ENCODE peak calls at places on chromosomes 7 and 10, in ten cellular contexts. V is stomach, H is fibroblast of lung, A is IMR-90, N is heart left ventricle, R is upper lobe of right lung, Q is H1, S is fibroblast of pulmonary artery, W is nephron progenitor cell, J is esophagus squamous epithelium. X is an unnamed sample.

GRCh38 chr10:83218205-83218604 is 921.1 kb upstream of the GHITM start:
- DNase-seq in V (no peak), H (no peak), A (no peak), N (no peak), R (no peak), Q (no peak), S (no peak), W (peak; percentile 7), J (no peak), X (no peak)

GRCh38 chr7:157493017-157493416 is 156.2 kb downstream of the DNAJB6 start:
- DNase-seq in V (peak; percentile 13), H (no peak), A (no peak), N (no peak), R (peak; percentile 18), Q (no peak), S (no peak), W (no peak), J (no peak), X (no peak)

GRCh38 chr10:11547111-11547625 is 64.3 kb downstream of the USP6NL start:
- DNase-seq in V (no peak), H (peak; percentile 23), A (no peak), N (no peak), R (no peak), Q (no peak), S (peak; percentile 12), W (no peak), J (no peak), X (no peak)

GRCh38 chr7:138435231-138435919 is 24.7 kb upstream of the TRIM24 start:
- DNase-seq in V (no peak), H (no peak), A (no peak), N (no peak), R (no peak), Q (no peak), S (no peak), W (no peak), J (no peak), X (no peak)

GRCh38 chr7:36747251-36747968 is 23.1 kb upstream of the AOAH start:
- DNase-seq in V (no peak), H (peak; percentile 59), A (peak; percentile 4), N (no peak), R (no peak), Q (no peak), S (peak; percentile 70), W (no peak), J (no peak), X (no peak)

GRCh38 chr7:108425876-108426275 is 30.4 kb downstream of the NRCAM start:
- DNase-seq in V (no peak), H (no peak), A (no peak), N (no peak), R (no peak), Q (no peak), S (no peak), W (no peak), J (no peak), X (no peak)

GRCh38 chr10:125263551-125263950 is 103.2 kb upstream of the CTBP2 start:
- DNase-seq in V (no peak), H (no peak), A (peak; percentile 45), N (no peak), R (no peak), Q (no peak), S (no peak), W (no peak), J (no peak), X (no peak)

GRCh38 chr7:5491251-5492044 is 67.8 kb upstream of the TNRC18 start:
- DNase-seq in V (peak; percentile 55), H (peak; percentile 63), A (no peak), N (no peak), R (peak; percentile 76), Q (no peak), S (peak; percentile 12), W (no peak), J (no peak), X (no peak)

GRCh38 chr7:123557016-123557630 is 495 bp downstream of the NDUFA5 start:
- DNase-seq in V (no peak), H (peak; percentile 35), A (peak; percentile 10), N (no peak), R (no peak), Q (no peak), S (no peak), W (no peak), J (no peak), X (no peak)

GRCh38 chr7:14748461-14748860 is 154.1 kb downstream of the DGKB start:
- DNase-seq in V (no peak), H (peak; percentile 89), A (peak; percentile 77), N (no peak), R (no peak), Q (no peak), S (peak; percentile 97), W (no peak), J (no peak), X (no peak)

GRCh38 chr7:151088856-151089699 is 2.8 kb downstream of the AGAP3 start:
- DNase-seq in V (peak; percentile 62), H (peak; percentile 70), A (peak; percentile 76), N (peak; percentile 81), R (peak; percentile 91), Q (no peak), S (peak; percentile 62), W (peak; percentile 59), J (peak; percentile 17), X (no peak)

GRCh38 chr7:131897016-131897789 is 340.8 kb upstream of the PODXL start:
- DNase-seq in V (no peak), H (peak; percentile 26), A (peak; percentile 24), N (no peak), R (no peak), Q (no peak), S (peak; percentile 44), W (peak; percentile 50), J (no peak), X (no peak)

GRCh38 chr7:131896189-131896855 is 339.9 kb upstream of the PODXL start:
- DNase-seq in V (no peak), H (no peak), A (no peak), N (no peak), R (no peak), Q (peak; percentile 53), S (no peak), W (no peak), J (no peak), X (no peak)

GRCh38 chr7:131899271-131900030 is 343.0 kb upstream of the PODXL start:
- DNase-seq in V (no peak), H (no peak), A (no peak), N (no peak), R (no peak), Q (no peak), S (no peak), W (no peak), J (no peak), X (no peak)

GRCh38 chr7:131897790-131898165 is 341.4 kb upstream of the PODXL start:
- DNase-seq in V (no peak), H (no peak), A (no peak), N (no peak), R (no peak), Q (no peak), S (no peak), W (no peak), J (no peak), X (no peak)

GRCh38 chr7:131898418-131898817 is 342.0 kb upstream of the PODXL start:
- DNase-seq in V (no peak), H (no peak), A (no peak), N (no peak), R (no peak), Q (no peak), S (peak; percentile 39), W (no peak), J (no peak), X (no peak)
- TF ChIP-seq CTCF in V (no peak), H (no peak), A (no peak), N (no peak), R (no peak), Q (no peak), S (no peak), W (no peak), J (no peak), X (no peak)

DNA sequence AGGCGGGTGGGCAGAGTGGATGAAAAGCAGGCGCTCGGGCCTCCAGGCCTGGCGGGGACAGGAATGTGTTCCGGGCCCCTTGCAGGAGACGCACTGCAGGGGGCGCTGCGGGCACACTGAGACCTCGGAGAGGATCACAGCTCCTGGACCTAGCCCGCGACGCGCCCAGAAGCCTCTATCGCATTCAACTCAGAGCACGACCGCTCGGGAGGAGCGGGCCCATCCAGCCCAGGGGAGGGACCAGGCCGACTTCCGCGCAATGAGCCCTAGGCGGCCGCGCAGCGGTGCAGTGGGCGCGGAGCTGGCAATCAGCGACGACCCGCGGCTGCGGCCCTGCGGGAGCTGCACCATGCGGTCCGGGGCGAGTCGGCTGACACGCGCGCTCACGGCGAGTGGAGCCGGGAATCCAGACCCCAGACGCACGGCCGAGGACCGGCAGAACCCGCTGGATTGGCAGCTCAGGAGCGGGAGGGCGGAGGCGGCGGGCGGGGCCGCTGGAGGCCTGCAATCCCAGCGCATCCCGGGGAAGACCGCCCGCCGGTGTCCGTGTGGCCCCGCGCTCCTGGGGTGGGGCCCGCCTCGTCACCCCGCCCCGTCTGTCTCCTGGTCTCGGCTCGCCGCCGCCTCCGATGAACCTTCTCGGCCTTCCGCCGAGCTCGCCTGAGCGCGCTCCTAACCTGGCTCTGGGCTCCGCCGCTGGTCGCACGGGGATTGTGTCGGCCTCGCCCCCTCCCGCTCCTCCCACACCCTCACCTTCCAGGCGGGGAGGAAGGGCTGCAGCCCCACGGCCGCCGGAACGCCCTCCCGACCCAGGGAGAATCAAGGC is 33.5 kb upstream of the GRID1 start:
- DNase-seq in V (peak; percentile 97), H (peak; percentile 92), A (peak; percentile 94), N (peak; percentile 92), R (peak; percentile 97), Q (peak; percentile 99), S (peak; percentile 96), W (peak; percentile 98), J (peak; percentile 61), X (peak; percentile 97)
- TF ChIP-seq CTCF in V (no peak), H (peak; percentile 79), A (peak; percentile 95), N (peak; percentile 97), R (peak; percentile 97), Q (peak; percentile 92), S (peak; percentile 82), W (peak; percentile 95), J (peak; percentile 94), X (peak; percentile 99)

DNA sequence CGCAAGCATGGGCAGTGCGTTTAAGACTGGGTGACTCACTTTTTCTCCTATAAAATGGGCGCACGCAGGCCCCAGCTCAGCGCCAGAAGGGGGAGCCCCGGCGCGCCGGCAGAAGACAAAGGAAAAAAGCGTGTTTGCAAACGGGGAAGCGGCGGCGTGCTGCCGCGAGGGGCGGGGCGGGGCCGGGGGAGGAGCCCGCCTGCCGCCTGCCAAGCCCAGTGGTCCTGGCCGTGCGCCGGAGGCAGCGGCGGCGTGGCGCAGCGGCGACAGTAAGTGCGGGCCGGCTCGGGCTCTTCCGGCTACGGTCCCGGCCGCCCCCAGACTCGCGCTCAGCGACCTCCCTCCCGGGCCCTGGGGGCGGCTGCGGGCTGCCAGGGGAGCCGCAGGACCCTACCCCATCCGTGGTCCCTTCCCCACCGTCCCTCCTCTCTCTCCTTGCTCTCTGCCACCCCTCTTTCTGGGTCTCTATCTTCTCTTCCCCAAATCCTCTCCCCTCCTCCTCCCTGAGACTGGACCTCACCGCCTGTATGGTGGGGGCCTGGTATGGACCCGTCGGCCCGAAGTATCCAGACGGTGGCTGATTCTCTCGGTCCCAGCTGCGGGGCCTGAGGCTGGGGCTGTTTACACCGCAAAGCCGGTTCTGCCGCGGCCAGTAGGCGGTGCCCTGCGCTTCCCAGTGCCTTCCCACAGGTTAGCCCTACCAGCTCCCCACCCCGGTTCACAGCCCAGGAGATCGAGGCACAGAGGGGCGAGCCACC is at the start of gene SLC29A3:
- DNase-seq in V (peak; percentile 85), H (peak; percentile 71), A (peak; percentile 70), N (peak; percentile 83), R (peak; percentile 92), Q (peak; percentile 87), S (peak; percentile 78), W (peak; percentile 82), J (peak; percentile 31), X (peak; percentile 59)
- TF ChIP-seq CTCF in V (no peak), H (peak; percentile 82), A (peak; percentile 69), N (peak; percentile 64), R (peak; percentile 61), Q (peak; percentile 88), S (peak; percentile 78), W (peak; percentile 34), J (peak; percentile 68), X (peak; percentile 74)

GRCh38 chr10:104253576-104254410 is 899 bp upstream of the GSTO1 start:
- DNase-seq in V (no peak), H (no peak), A (peak; percentile 56), N (no peak), R (no peak), Q (no peak), S (no peak), W (no peak), J (no peak), X (no peak)
- TF ChIP-seq CTCF in V (no peak), H (no peak), A (no peak), N (no peak), R (no peak), Q (no peak), S (no peak), W (no peak), J (no peak), X (no peak)

X was measured in neural crest cell.